ENCODE peak calls at places on chromosomes 16 and 17, in eight cellular contexts. N, D, E, F, W, P, J and R are unnamed samples.
A peak's percentile ranks its signal among the peaks of the same experiment; 100 is the strongest.

GRCh38 chr16:47713225-47713595 is 252.1 kb downstream of the PHKB start:
- DNase-seq in N (peak; percentile 83), D (peak; percentile 67), E (peak; percentile 83), F (no peak), W (no peak), P (no peak), J (peak; percentile 37), R (peak; percentile 31)

GRCh38 chr16:85523602-85524364 is 89.3 kb upstream of the GSE1 start:
- DNase-seq in N (peak; percentile 59), D (no peak), E (no peak), F (peak; percentile 46), W (peak; percentile 65), P (peak; percentile 23), J (peak; percentile 82), R (peak; percentile 90)

GRCh38 chr16:9151597-9151996 is 60.2 kb downstream of the HAPSTR1 start:
- DNase-seq in N (peak; percentile 71), D (peak; percentile 29), E (no peak), F (no peak), W (no peak), P (no peak), J (peak; percentile 50), R (no peak)

GRCh38 chr17:46862949-46863348 is 11.6 kb downstream of the WNT9B start:
- DNase-seq in N (no peak), D (no peak), E (no peak), F (peak; percentile 80), W (peak; percentile 89), P (no peak), J (no peak), R (no peak)

GRCh38 chr17:33137411-33137810 is 145.8 kb downstream of the SPACA3 start:
- DNase-seq in N (no peak), D (no peak), E (no peak), F (no peak), W (no peak), P (no peak), J (no peak), R (no peak)

GRCh38 chr17:12856451-12856850 is 67.2 kb downstream of the ARHGAP44 start:
- DNase-seq in N (no peak), D (no peak), E (no peak), F (no peak), W (no peak), P (no peak), J (no peak), R (no peak)

GRCh38 chr17:21217346-21217745 is 3.4 kb upstream of the TMEM11 start:
- DNase-seq in N (no peak), D (no peak), E (no peak), F (no peak), W (no peak), P (no peak), J (no peak), R (no peak)

GRCh38 chr17:19237389-19238166 is 412 bp downstream of the EPN2 start:
- DNase-seq in N (no peak), D (peak; percentile 53), E (no peak), F (peak; percentile 72), W (peak; percentile 85), P (no peak), J (no peak), R (no peak)

GRCh38 chr17:17106716-17107115 is 64.5 kb downstream of the MPRIP start:
- DNase-seq in N (no peak), D (no peak), E (no peak), F (no peak), W (no peak), P (no peak), J (no peak), R (no peak)

GRCh38 chr17:3966720-3967363 is 2.6 kb upstream of the ATP2A3 start:
- DNase-seq in N (no peak), D (no peak), E (no peak), F (no peak), W (no peak), P (no peak), J (peak; percentile 20), R (no peak)

GRCh38 chr17:3962217-3963069 is 1.8 kb downstream of the ATP2A3 start:
- DNase-seq in N (no peak), D (no peak), E (no peak), F (no peak), W (no peak), P (no peak), J (no peak), R (no peak)

GRCh38 chr17:3963214-3964201 is 729 bp downstream of the ATP2A3 start:
- DNase-seq in N (no peak), D (no peak), E (no peak), F (peak; percentile 52), W (peak; percentile 69), P (no peak), J (no peak), R (no peak)

GRCh38 chr17:3965123-3965800 is 1.0 kb upstream of the ATP2A3 start:
- DNase-seq in N (peak; percentile 36), D (peak; percentile 60), E (peak; percentile 54), F (peak; percentile 79), W (peak; percentile 90), P (no peak), J (no peak), R (peak; percentile 46)

GRCh38 chr17:3964203-3965122 is at the start of gene ATP2A3:
- DNase-seq in N (no peak), D (peak; percentile 43), E (no peak), F (peak; percentile 51), W (peak; percentile 78), P (no peak), J (no peak), R (no peak)
- TF ChIP-seq EZH2 in N (peak; percentile 70), D (peak; percentile 11), E (no peak), F (peak; percentile 76), W (no peak), P (no peak), J (no peak), R (no peak)

GRCh38 chr17:48023408-48024148 is 14.0 kb downstream of the COPZ2 start:
- DNase-seq in N (peak; percentile 56), D (peak; percentile 95), E (peak; percentile 94), F (peak; percentile 93), W (peak; percentile 95), P (peak; percentile 69), J (peak; percentile 50), R (peak; percentile 72)

GRCh38 chr17:48024149-48025039 is 13.2 kb downstream of the COPZ2 start:
- DNase-seq in N (no peak), D (peak; percentile 83), E (peak; percentile 94), F (peak; percentile 77), W (peak; percentile 68), P (no peak), J (no peak), R (peak; percentile 88)

GRCh38 chr17:48022906-48023305 is 14.7 kb downstream of the COPZ2 start:
- DNase-seq in N (no peak), D (peak; percentile 44), E (peak; percentile 70), F (no peak), W (no peak), P (no peak), J (no peak), R (peak; percentile 64)

GRCh38 chr17:48025040-48025903 is 12.3 kb downstream of the COPZ2 start:
- DNase-seq in N (peak; percentile 95), D (peak; percentile 99), E (peak; percentile 99), F (peak; percentile 98), W (peak; percentile 93), P (peak; percentile 91), J (peak; percentile 94), R (peak; percentile 94)

DNA sequence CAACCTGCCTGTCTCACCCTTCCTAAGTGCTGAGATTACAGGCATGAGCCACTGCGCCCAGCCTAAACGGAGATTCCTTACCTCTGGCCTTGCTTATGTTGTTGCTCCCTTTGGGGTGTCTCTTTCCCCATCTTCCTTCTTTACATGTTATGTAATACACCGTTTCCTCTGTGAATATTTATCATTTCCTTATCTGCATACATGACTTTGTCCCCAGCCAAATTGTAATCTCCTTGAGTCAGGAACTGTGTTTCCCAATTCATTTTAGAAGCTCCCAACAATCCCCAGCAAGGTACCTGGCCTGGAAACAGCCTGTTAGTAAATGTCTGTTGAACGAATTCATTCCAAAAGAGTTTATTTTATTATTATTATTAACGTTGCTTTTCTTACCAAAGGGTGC is 15.6 kb downstream of the COPZ2 start:
- DNase-seq in N (no peak), D (no peak), E (no peak), F (no peak), W (no peak), P (no peak), J (no peak), R (no peak)
- H2AFZ ChIP-seq in N (no peak overlapping the region), D (no peak overlapping the region), E (no peak overlapping the region), F (no peak overlapping the region), W (no peak overlapping the region), P (no peak overlapping the region), J (no peak overlapping the region), R (no peak overlapping the region)

GRCh38 chr17:82019208-82019727 is 3.4 kb downstream of the CENPX start:
- DNase-seq in N (no peak), D (no peak), E (no peak), F (no peak), W (no peak), P (no peak), J (no peak), R (no peak)

GRCh38 chr17:82022310-82022980 is at the start of gene CENPX:
- DNase-seq in N (no peak), D (peak; percentile 35), E (no peak), F (peak; percentile 67), W (no peak), P (no peak), J (no peak), R (no peak)

GRCh38 chr17:82019905-82020873 is 2.5 kb downstream of the CENPX start:
- DNase-seq in N (peak; percentile 26), D (peak; percentile 61), E (peak; percentile 50), F (peak; percentile 87), W (peak; percentile 89), P (no peak), J (peak; percentile 77), R (peak; percentile 58)

GRCh38 chr17:82021728-82022309 is 859 bp downstream of the CENPX start:
- DNase-seq in N (no peak), D (peak; percentile 28), E (no peak), F (no peak), W (no peak), P (no peak), J (no peak), R (peak; percentile 25)

GRCh38 chr17:82020874-82021727 is 1.6 kb downstream of the CENPX start:
- DNase-seq in N (peak; percentile 84), D (peak; percentile 86), E (peak; percentile 80), F (peak; percentile 78), W (peak; percentile 53), P (no peak), J (peak; percentile 86), R (peak; percentile 85)
- H3K27ac ChIP-seq in N (no peak overlapping the region), D (no peak overlapping the region), E (peak overlapping the region; percentile 57), F (no peak overlapping the region), W (no peak overlapping the region), P (no peak overlapping the region), J (peak overlapping the region; percentile 78), R (no peak overlapping the region)

DNA sequence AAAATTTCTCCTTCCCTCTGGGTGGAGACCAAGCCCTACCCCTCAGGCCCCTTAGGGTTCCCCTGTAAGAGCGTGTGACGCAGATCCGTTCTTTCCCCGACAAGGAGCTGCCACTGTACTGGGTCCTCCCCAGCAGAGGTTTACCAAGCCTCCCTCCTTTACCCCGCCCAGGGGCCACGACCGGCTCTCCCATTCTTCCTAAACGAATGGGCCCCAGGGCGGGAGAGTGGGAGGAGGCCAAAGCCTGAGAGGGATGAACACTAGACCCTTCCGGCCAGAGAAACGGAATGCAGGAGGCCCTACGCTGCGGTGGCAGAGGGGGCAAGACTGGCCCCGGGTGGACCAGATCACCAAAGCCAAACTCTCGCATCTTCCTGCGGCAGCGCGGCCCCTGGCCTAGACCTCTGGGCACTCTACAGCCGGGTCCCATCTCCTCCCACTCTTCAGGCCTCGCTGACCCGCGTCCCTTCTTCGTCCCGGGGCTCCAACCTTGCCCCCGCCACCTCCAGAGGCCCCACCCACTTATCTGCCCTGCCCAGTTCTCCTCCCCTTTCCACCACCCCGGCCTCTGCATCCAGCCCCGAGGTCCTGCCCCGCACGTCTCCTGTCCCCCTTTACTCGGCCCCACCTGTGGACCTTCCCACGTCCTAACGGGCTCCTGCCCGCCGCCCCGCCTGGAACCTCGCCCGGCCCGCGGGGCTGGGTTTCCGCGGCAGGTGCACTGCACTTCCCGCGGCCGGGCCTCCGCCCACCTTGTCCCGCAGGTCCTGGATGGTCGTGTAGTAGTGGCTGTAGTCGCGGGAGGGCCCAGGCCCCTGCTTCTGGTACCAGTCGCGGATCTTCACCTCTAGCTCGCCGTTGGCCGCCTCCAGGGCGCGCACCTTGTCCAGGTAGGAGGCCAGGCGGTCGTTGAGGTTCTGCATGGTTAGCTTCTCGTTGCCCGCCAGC is 758 bp downstream of the KRT19 start:
- DNase-seq in N (no peak), D (peak; percentile 19), E (no peak), F (peak; percentile 64), W (peak; percentile 64), P (no peak), J (no peak), R (no peak)
- TF ChIP-seq EZH2 in N (peak; percentile 41), D (peak; percentile 52), E (no peak), F (no peak), W (no peak), P (no peak), J (no peak), R (no peak)